ENCODE peak calls at places on chromosomes 12 and 14, in eight cellular contexts. C is AG10803, H is cardiac muscle cell, P is neural crest cell, D is GM06990, F is HCT116, O is progenitor cell of endocrine pancreas, Z is tibial artery. R is an unnamed sample.

GRCh38 chr12:116384629-116385485 is 107.4 kb upstream of the MED13L start:
- DNase-seq in F (no peak), D (no peak), P (no peak), C (peak; percentile 63), H (peak; percentile 69), O (no peak), Z (no peak), R (peak; percentile 17)

GRCh38 chr12:100987552-100988277 is 193.1 kb downstream of the ANO4 start:
- DNase-seq in C (peak; percentile 76), P (peak; percentile 8), H (peak; percentile 54), F (peak; percentile 19), Z (no peak), O (peak; percentile 16), D (peak; percentile 72), R (peak; percentile 3)

GRCh38 chr12:75658826-75659823 is 147.7 kb upstream of the KRR1 start:
- DNase-seq in H (peak; percentile 80), D (no peak), C (peak; percentile 70), F (peak; percentile 85), O (no peak), P (no peak), Z (no peak), R (peak; percentile 44)

GRCh38 chr14:64549805-64550538 is at the start of gene PPP1R36:
- DNase-seq in C (peak; percentile 39), Z (no peak), H (no peak), O (no peak), D (peak; percentile 25), F (no peak), P (no peak), R (peak; percentile 47)

GRCh38 chr14:49594347-49595089 is 4.2 kb upstream of the LRR1 start:
- DNase-seq in D (no peak), F (no peak), P (no peak), Z (no peak), O (no peak), H (peak; percentile 79), C (no peak), R (no peak)

GRCh38 chr12:22722081-22722480 is 97.1 kb downstream of the ETNK1 start:
- DNase-seq in Z (no peak), D (no peak), C (no peak), H (no peak), P (no peak), O (no peak), F (no peak), R (no peak)

GRCh38 chr14:81427348-81428058 is 27.4 kb upstream of the STON2 start:
- DNase-seq in F (no peak), O (no peak), C (no peak), Z (peak; percentile 50), D (no peak), P (no peak), H (no peak), R (no peak)

GRCh38 chr14:23984891-23985607 is 3.7 kb upstream of the DHRS4L2 start:
- DNase-seq in F (no peak), P (no peak), D (no peak), O (no peak), Z (peak; percentile 37), H (peak; percentile 97), C (peak; percentile 99), R (no peak)

GRCh38 chr12:110921262-110921661 is 883 bp upstream of the MYL2 start:
- DNase-seq in P (no peak), Z (no peak), C (no peak), O (no peak), D (no peak), F (no peak), H (peak; percentile 55), R (no peak)

GRCh38 chr14:54815016-54815415 is 87.6 kb downstream of the GCH1 start:
- DNase-seq in O (no peak), F (no peak), P (no peak), H (peak; percentile 82), Z (peak; percentile 45), D (no peak), C (peak; percentile 70), R (no peak)

DNA sequence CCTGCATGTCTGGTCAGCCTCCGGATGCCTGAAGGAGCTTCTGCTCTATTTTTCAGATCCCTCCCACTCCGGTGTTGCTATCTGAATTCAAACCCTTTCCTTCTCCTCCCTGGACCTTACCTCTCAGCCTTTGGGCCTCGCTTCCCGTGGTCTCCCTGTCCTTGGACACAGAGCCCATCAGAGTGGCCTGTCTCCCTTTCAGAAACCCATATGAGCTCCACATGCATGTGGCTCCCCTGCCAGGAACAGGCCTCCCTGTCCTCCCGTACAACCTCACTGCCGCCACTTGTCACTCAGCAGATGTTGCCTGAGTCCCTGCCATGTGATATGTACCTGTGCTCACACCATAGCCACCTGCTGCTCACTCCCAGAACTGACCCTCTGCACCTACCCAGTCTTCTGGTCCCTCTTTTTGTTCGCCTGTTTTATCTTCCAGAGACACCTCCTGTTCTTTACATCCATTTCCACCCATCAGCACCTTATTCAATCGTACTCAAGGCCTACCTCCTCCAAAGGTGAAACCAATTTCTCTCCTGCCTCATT is 182.5 kb downstream of the ZFP36L1 start:
- DNase-seq in H (no peak), O (no peak), Z (no peak), C (no peak), F (peak; percentile 26), P (no peak), D (no peak), R (no peak)
- TF ChIP-seq CTCF in H (no peak), O (peak; percentile 40), Z (no peak), C (no peak), F (no peak), P (no peak), D (no peak), R (no peak)

GRCh38 chr14:22227084-22227483 is 361.9 kb downstream of the DAD1 start:
- DNase-seq in H (no peak), Z (no peak), O (no peak), F (no peak), P (no peak), D (no peak), C (no peak), R (no peak)

GRCh38 chr14:22231022-22231421 is 358.0 kb downstream of the DAD1 start:
- DNase-seq in O (no peak), P (no peak), D (no peak), C (no peak), H (no peak), Z (no peak), F (no peak), R (peak; percentile 16)

GRCh38 chr14:22225526-22226133 is 363.4 kb downstream of the DAD1 start:
- DNase-seq in O (no peak), F (no peak), C (peak; percentile 42), Z (no peak), P (no peak), H (no peak), D (no peak), R (no peak)

GRCh38 chr14:22230517-22230916 is 358.5 kb downstream of the DAD1 start:
- DNase-seq in F (no peak), P (no peak), O (no peak), H (no peak), Z (no peak), D (no peak), C (no peak), R (no peak)

DNA sequence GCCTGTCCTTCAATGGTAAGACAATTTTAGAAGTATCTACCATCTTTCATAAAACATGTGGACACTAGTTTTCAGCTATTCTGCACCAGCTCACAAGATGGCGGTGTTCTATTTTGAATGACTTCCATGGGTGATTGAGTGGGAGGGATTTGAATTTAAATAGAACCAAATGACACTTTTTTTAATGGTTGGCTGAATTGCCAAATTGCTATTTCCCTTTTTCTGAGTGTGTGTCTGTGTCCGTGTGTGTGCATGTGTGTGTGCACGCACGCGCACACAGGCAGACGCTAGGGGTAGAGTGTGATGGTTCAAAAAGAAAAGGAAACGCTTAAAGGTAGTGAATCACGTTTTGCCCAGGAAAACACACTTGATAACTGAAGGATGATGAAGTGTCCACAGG is 362.6 kb downstream of the DAD1 start:
- DNase-seq in H (no peak), Z (no peak), D (peak; percentile 6), F (no peak), C (no peak), O (no peak), P (no peak), R (peak; percentile 20)
- TF ChIP-seq CTCF in H (no peak), Z (peak; percentile 19), D (peak; percentile 40), F (peak; percentile 4), C (no peak), O (peak; percentile 16), P (no peak), R (no peak)

GRCh38 chr12:25119020-25119419 is 75.9 kb downstream of the DNAI7 start:
- DNase-seq in D (no peak), O (no peak), P (no peak), C (no peak), H (no peak), F (no peak), Z (no peak), R (no peak)
- TF ChIP-seq CTCF in D (peak; percentile 46), O (peak; percentile 43), P (peak; percentile 24), C (no peak), H (no peak), F (no peak), Z (no peak), R (no peak)

GRCh38 chr12:56634837-56635538 is 4.9 kb upstream of the BAZ2A start:
- DNase-seq in P (peak; percentile 50), O (peak; percentile 44), Z (peak; percentile 67), F (peak; percentile 79), H (peak; percentile 86), C (peak; percentile 78), D (peak; percentile 84), R (peak; percentile 73)

GRCh38 chr12:56636118-56636674 is 6.1 kb upstream of the BAZ2A start:
- DNase-seq in P (peak; percentile 50), Z (peak; percentile 95), F (peak; percentile 83), O (peak; percentile 31), D (peak; percentile 87), H (peak; percentile 91), C (peak; percentile 82), R (peak; percentile 95)

GRCh38 chr12:56637621-56638020 is 7.5 kb upstream of the BAZ2A start:
- DNase-seq in D (no peak), P (no peak), H (no peak), O (no peak), F (no peak), C (no peak), Z (no peak), R (no peak)

GRCh38 chr12:56635539-56636117 is 5.5 kb upstream of the BAZ2A start:
- DNase-seq in P (no peak), H (no peak), Z (no peak), C (no peak), O (no peak), F (no peak), D (no peak), R (peak; percentile 92)

DNA sequence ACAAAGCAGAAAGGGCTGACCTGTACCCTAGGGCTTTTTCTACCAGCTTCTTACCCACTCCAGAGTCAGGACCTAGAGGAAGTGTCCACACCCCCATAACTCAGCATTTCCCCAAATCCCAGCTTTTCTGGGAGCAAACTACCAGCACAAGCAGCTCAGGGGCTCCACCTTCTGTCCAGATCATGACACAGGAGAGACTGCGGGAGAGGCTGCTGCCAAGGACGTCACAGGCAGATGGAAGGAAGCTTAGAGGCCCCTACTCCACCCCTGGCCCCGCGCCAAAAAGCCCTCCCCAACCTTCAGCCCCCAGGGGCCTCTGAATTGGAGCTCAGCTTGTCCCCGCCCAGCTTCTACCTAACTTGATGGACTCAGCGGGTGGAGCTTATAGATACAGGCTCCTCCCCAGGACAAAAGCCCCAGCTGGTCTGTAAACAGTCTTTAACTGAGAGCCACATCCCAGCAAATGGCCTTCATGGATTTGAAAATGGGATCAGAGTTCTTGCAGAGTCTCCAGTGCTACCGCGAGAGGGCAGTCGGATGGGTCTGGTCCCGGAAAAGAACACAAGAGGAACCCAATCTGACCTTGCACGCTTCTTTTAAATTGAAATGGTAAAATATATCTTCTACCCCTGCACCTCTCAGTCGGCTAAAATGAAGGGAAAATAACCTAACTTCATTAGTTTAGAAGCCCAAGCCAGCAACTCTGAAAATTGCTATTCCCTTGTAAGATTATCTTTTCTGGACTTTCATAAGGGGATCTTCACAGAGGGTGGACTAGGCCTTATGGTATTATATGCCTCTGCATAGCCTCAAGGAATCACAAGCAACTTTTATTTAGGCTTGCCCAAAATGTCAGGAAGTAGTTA is 6.8 kb upstream of the BAZ2A start:
- DNase-seq in F (peak; percentile 99), P (peak; percentile 83), D (peak; percentile 92), C (peak; percentile 100), Z (peak; percentile 100), H (peak; percentile 100), O (peak; percentile 87), R (peak; percentile 99)
- TF ChIP-seq CTCF in F (no peak), P (peak; percentile 71), D (peak; percentile 90), C (peak; percentile 86), Z (peak; percentile 42), H (peak; percentile 71), O (peak; percentile 61), R (peak; percentile 66)

R was measured in activated CD8-positive, alpha-beta T cell treated with anti-CD3 and anti-CD28 coated beads for 36 hours.